ENCODE peak calls at places on chromosome 20, in five cellular contexts. G is astrocyte, K is right atrium auricular region, F is NB4, J is GM12864. P is an unnamed sample.

GRCh38 chr20:51085761-51086160 is 62.9 kb upstream of the KCNG1 start:
- DNase-seq in F (no peak), K (no peak), G (no peak), J (no peak), P (no peak)

GRCh38 chr20:42650345-42650744 is 539.4 kb downstream of the PTPRT start:
- DNase-seq in J (no peak), F (no peak), G (no peak), K (no peak), P (no peak)

GRCh38 chr20:4067600-4068261 is 52.4 kb upstream of the RNF24 start:
- DNase-seq in F (peak), G (peak), K (no peak), J (no peak), P (no peak)

GRCh38 chr20:25065044-25065624 is 7.2 kb upstream of the ACSS1 start:
- DNase-seq in G (no peak), F (no peak), K (no peak), J (no peak), P (no peak)

GRCh38 chr20:2890743-2891142 is 17.5 kb downstream of the PTPRA start:
- DNase-seq in J (no peak), G (peak), K (no peak), F (no peak), P (no peak)

GRCh38 chr20:37521091-37521771 is at the start of gene NNAT:
- DNase-seq in G (no peak), F (no peak), J (no peak), K (no peak), P (no peak)

GRCh38 chr20:50234288-50234687 is 43.7 kb downstream of the CEBPB start:
- DNase-seq in J (no peak), G (no peak), K (no peak), F (no peak), P (no peak)

GRCh38 chr20:17059465-17059864 is 167.4 kb upstream of the PCSK2 start:
- DNase-seq in K (no peak), J (no peak), G (peak), F (peak), P (no peak)

GRCh38 chr20:1364106-1364505 is 28.7 kb downstream of the FKBP1A start:
- DNase-seq in G (no peak), K (no peak), F (no peak), J (no peak), P (no peak)

GRCh38 chr20:3218307-3218988 is 9.2 kb downstream of the ITPA start:
- DNase-seq in J (no peak), K (no peak), G (no peak), F (peak), P (no peak)

GRCh38 chr20:25579081-25579770 is 6.1 kb downstream of the NINL start:
- DNase-seq in K (no peak), F (no peak), G (no peak), J (no peak), P (no peak)

GRCh38 chr20:38231786-38232130 is 28.8 kb downstream of the KIAA1755 start:
- DNase-seq in G (peak), K (no peak), J (no peak), F (no peak), P (no peak)

GRCh38 chr20:59400666-59401065 is 100.3 kb downstream of the EDN3 start:
- DNase-seq in K (no peak), J (no peak), G (no peak), F (peak), P (no peak)

GRCh38 chr20:40251284-40251932 is 437.6 kb downstream of the MAFB start:
- DNase-seq in G (no peak), J (no peak), K (no peak), F (peak), P (no peak)

GRCh38 chr20:62303327-62304226 is 780 bp downstream of the ADRM1 start:
- DNase-seq in F (peak), G (no peak), J (no peak), K (no peak), P (no peak)

GRCh38 chr20:45406260-45407066 is 1.6 kb upstream of the DBNDD2 start:
- DNase-seq in J (no peak), K (peak), F (peak), G (peak), P (no peak)

GRCh38 chr20:46215913-46216707 is 92.2 kb downstream of the CDH22 start:
- DNase-seq in G (peak), K (peak), J (no peak), F (peak), P (no peak)

GRCh38 chr20:31707994-31708744 is 14.5 kb downstream of the BCL2L1 start:
- DNase-seq in G (no peak), K (no peak), J (no peak), F (no peak), P (no peak)

GRCh38 chr20:62316331-62317166 is 13.8 kb downstream of the ADRM1 start:
- DNase-seq in G (no peak), J (no peak), F (no peak), K (no peak), P (no peak)

GRCh38 chr20:19688031-19688806 is 69.8 kb upstream of the RIN2 start:
- DNase-seq in F (peak), J (no peak), K (peak), G (peak), P (no peak)

GRCh38 chr20:62309947-62310756 is 7.4 kb downstream of the ADRM1 start:
- DNase-seq in J (no peak), K (no peak), F (no peak), G (no peak), P (no peak)

GRCh38 chr20:621115-621756 is 11.1 kb upstream of the TCF15 start:
- DNase-seq in G (peak), J (no peak), K (no peak), F (peak), P (no peak)

GRCh38 chr20:33840759-33841438 is 29.8 kb downstream of the CHMP4B start:
- DNase-seq in K (no peak), G (no peak), F (no peak), J (no peak), P (no peak)

GRCh38 chr20:33839591-33839990 is 28.4 kb downstream of the CHMP4B start:
- DNase-seq in K (no peak), J (no peak), F (no peak), G (no peak), P (no peak)

GRCh38 chr20:33835773-33836172 is 24.6 kb downstream of the CHMP4B start:
- DNase-seq in J (no peak), F (no peak), K (no peak), G (no peak), P (no peak)

GRCh38 chr20:33837096-33837830 is 26.1 kb downstream of the CHMP4B start:
- DNase-seq in F (no peak), K (no peak), G (no peak), J (no peak), P (no peak)

GRCh38 chr20:33838035-33838864 is 27.1 kb downstream of the CHMP4B start:
- DNase-seq in G (no peak), K (no peak), F (no peak), J (no peak), P (no peak)
- TF ChIP-seq CTCF in G (no peak), K (no peak), F (peak), J (no peak), P (no peak)

GRCh38 chr20:63690001-63690897 is 6.2 kb upstream of the TNFRSF6B start:
- DNase-seq in G (no peak), J (no peak), K (no peak), F (no peak), P (no peak)

GRCh38 chr20:63691711-63692435 is 4.6 kb upstream of the TNFRSF6B start:
- DNase-seq in J (no peak), G (no peak), K (no peak), F (no peak), P (no peak)

GRCh38 chr20:63689046-63690000 is 7.1 kb upstream of the TNFRSF6B start:
- DNase-seq in G (no peak), K (no peak), F (no peak), J (no peak), P (no peak)

GRCh38 chr20:63692436-63693078 is 3.9 kb upstream of the TNFRSF6B start:
- DNase-seq in F (no peak), G (no peak), J (no peak), K (no peak), P (no peak)

GRCh38 chr20:63690898-63691710 is 5.3 kb upstream of the TNFRSF6B start:
- DNase-seq in F (no peak), J (no peak), G (no peak), K (no peak), P (no peak)
- H3K4me3 ChIP-seq in F (no peak), J (no peak), G (no peak), K (no peak), P (no peak)

GRCh38 chr20:34562643-34563042 is 4.1 kb downstream of the MAP1LC3A start:
- DNase-seq in J (no peak), G (no peak), K (no peak), F (peak), P (no peak)
- TF ChIP-seq CTCF in J (peak), G (peak), K (no peak), F (peak), P (no peak)

DNA sequence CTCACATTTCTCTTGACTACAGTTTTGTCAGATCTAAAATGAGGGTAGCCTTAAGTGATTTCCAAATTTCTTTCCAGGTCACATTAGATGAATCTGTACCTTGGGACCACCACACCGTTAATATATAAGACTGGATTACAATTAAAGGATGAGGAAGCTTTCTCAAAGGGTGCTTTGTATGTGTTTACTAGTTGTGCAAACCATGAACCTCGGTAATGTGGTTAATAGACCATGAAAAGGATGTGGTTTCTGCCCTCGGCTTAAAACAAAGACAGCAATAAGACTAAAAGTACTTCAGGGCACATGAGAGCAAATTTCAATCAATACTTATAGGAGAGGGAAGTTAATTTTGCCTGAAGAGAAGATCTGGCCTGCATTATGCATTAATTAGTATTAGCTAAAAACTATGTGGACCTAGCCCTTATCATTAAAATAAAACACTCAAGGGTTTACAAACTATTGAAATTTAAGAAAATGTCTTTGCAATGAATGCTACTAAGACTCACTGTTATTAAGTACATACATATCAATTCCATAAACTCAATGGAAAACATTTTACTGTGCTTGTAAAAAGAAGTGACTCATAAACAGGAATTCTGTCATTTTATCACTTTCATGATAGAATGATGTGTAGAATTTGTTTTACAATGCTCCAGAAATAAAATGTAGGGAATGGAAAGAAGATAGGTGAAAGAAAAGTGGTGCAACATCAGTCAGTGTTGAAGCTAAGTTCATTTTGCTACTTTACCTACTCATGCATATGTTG is 936 bp upstream of the TMX4 start:
- DNase-seq in J (peak), K (no peak), G (no peak), F (peak), P (no peak)
- H3K4me3 ChIP-seq in J (no peak), K (peak), G (no peak), F (peak), P (no peak)